ENCODE peak calls at places on chromosomes 3 and 15, in nine cellular contexts. W is pancreas, U is Panc1, O is DND-41, X is HepG2, T is right lobe of liver, S is HCT116, D is body of pancreas, F is aorta. Y is an unnamed sample. For H3K9me3, the result is how much of the 10 kb centered on the place peaks cover.

GRCh38 chr3:122055215-122055614 is at the start of gene CD86:
- ATAC-seq in T (peak), U (no peak), D (no peak), W (peak), S (no peak), X (no peak), F (no peak), O (no peak), Y (no peak)

GRCh38 chr15:56042982-56043980 is 49.9 kb upstream of the NEDD4 start:
- ATAC-seq in S (no peak), W (no peak), F (no peak), T (peak), O (peak), X (peak), D (no peak), U (no peak), Y (no peak)

GRCh38 chr15:39140060-39140604 is 440.7 kb upstream of the THBS1 start:
- ATAC-seq in O (no peak), U (peak), D (no peak), X (peak), F (no peak), S (peak), T (no peak), W (peak), Y (no peak)

GRCh38 chr3:114464548-114464947 is 170.7 kb downstream of the TIGIT start:
- ATAC-seq in U (no peak), W (no peak), D (no peak), T (no peak), S (no peak), F (no peak), X (no peak), O (no peak), Y (no peak)

GRCh38 chr3:67863869-67864268 is 209.5 kb upstream of the SUCLG2 start:
- ATAC-seq in S (peak), U (no peak), F (no peak), W (peak), D (no peak), O (peak), X (peak), T (peak), Y (no peak)

GRCh38 chr3:52095990-52096775 is 39.8 kb upstream of the DUSP7 start:
- ATAC-seq in O (no peak), D (no peak), S (no peak), T (no peak), F (no peak), X (no peak), W (no peak), U (no peak), Y (no peak)

GRCh38 chr3:185960518-185961288 is 22.9 kb upstream of the TRA2B start:
- ATAC-seq in F (no peak), D (peak), S (peak), O (no peak), X (peak), W (peak), T (peak), U (no peak), Y (no peak)

GRCh38 chr15:56038015-56038414 is 44.6 kb upstream of the NEDD4 start:
- ATAC-seq in F (no peak), T (no peak), O (no peak), D (no peak), X (no peak), U (no peak), S (no peak), W (no peak), Y (no peak)

GRCh38 chr3:42122261-42123011 is 31.3 kb downstream of the TRAK1 start:
- ATAC-seq in O (no peak), T (no peak), W (no peak), F (no peak), X (no peak), S (no peak), D (no peak), U (no peak), Y (no peak)

GRCh38 chr3:33915796-33916589 is 117.6 kb downstream of the PDCD6IP start:
- ATAC-seq in F (no peak), S (no peak), U (peak), W (no peak), T (no peak), X (peak), D (no peak), O (no peak), Y (no peak)

GRCh38 chr3:8853081-8853480 is 83.7 kb upstream of the OXTR start:
- ATAC-seq in S (no peak), U (no peak), W (no peak), X (no peak), O (no peak), T (no peak), F (no peak), D (no peak), Y (no peak)

GRCh38 chr15:58221591-58222241 is 83.5 kb downstream of the AQP9 start:
- ATAC-seq in W (peak), O (no peak), X (peak), D (no peak), F (peak), T (peak), U (peak), S (peak), Y (no peak)

GRCh38 chr3:13343601-13344000 is 76.5 kb downstream of the NUP210 start:
- ATAC-seq in T (no peak), D (no peak), F (no peak), W (no peak), X (no peak), U (no peak), O (peak), S (no peak), Y (no peak)

GRCh38 chr15:96553451-96553850 is 223.0 kb downstream of the NR2F2 start:
- ATAC-seq in W (no peak), X (no peak), F (no peak), S (no peak), D (no peak), U (no peak), T (no peak), O (no peak), Y (no peak)

GRCh38 chr3:52281980-52282801 is 3.7 kb upstream of the WDR82 start:
- ATAC-seq in S (no peak), F (no peak), T (no peak), X (no peak), W (no peak), O (no peak), U (no peak), D (no peak), Y (no peak)

GRCh38 chr3:9211155-9211950 is 38.1 kb downstream of the SRGAP3 start:
- ATAC-seq in O (no peak), S (no peak), D (no peak), W (no peak), U (no peak), X (no peak), T (no peak), F (no peak), Y (no peak)

GRCh38 chr3:14265246-14265962 is 86.8 kb downstream of the LSM3 start:
- ATAC-seq in X (peak), O (no peak), T (no peak), W (peak), F (no peak), S (no peak), U (peak), D (no peak), Y (no peak)

GRCh38 chr15:63349156-63349555 is 32.5 kb downstream of the CA12 start:
- ATAC-seq in D (peak), F (no peak), X (no peak), O (no peak), T (no peak), U (no peak), W (peak), S (no peak), Y (no peak)

GRCh38 chr15:36778516-36778915 is 199.1 kb downstream of the CDIN1 start:
- ATAC-seq in U (no peak), F (no peak), T (no peak), S (no peak), O (no peak), D (no peak), W (no peak), X (no peak), Y (no peak)

GRCh38 chr15:56767315-56767714 is 34.0 kb upstream of the ZNF280D start:
- ATAC-seq in U (no peak), O (no peak), S (no peak), X (no peak), D (no peak), F (no peak), T (no peak), W (no peak), Y (no peak)

GRCh38 chr15:63638828-63639227 is 41.6 kb downstream of the FBXL22 start:
- ATAC-seq in F (no peak), D (no peak), X (no peak), T (no peak), U (no peak), W (no peak), O (no peak), S (no peak), Y (no peak)

GRCh38 chr3:10497439-10497838 is 7.9 kb downstream of the ATP2B2 start:
- ATAC-seq in U (no peak), X (no peak), F (no peak), T (no peak), O (no peak), W (no peak), D (no peak), S (no peak), Y (no peak)

GRCh38 chr3:16304065-16305010 is 39.3 kb downstream of the OXNAD1 start:
- ATAC-seq in F (no peak), S (no peak), O (no peak), D (no peak), T (no peak), W (no peak), X (no peak), U (no peak), Y (no peak)

GRCh38 chr3:124352143-124352528 is 360.2 kb upstream of the ROPN1 start:
- ATAC-seq in F (no peak), S (no peak), T (no peak), D (no peak), U (no peak), O (no peak), W (no peak), X (no peak), Y (no peak)

GRCh38 chr3:67109651-67110204 is 111.6 kb downstream of the KBTBD8 start:
- ATAC-seq in X (peak), W (peak), O (no peak), F (no peak), T (peak), S (peak), U (no peak), D (no peak), Y (no peak)

GRCh38 chr3:171286580-171287249 is 173.5 kb downstream of the TNIK start:
- ATAC-seq in T (peak), W (peak), F (no peak), D (peak), O (no peak), U (no peak), S (no peak), X (peak), Y (no peak)

GRCh38 chr3:185702564-185703225 is 116.6 kb downstream of the SENP2 start:
- ATAC-seq in F (no peak), T (peak), D (peak), X (peak), W (peak), U (peak), O (no peak), S (peak), Y (no peak)

GRCh38 chr3:9619180-9619579 is 30.1 kb upstream of the MTMR14 start:
- ATAC-seq in F (no peak), D (no peak), W (no peak), X (no peak), O (no peak), T (no peak), U (no peak), S (no peak), Y (no peak)

GRCh38 chr3:52865994-52866393 is 31.2 kb upstream of the MUSTN1 start:
- ATAC-seq in D (no peak), U (no peak), O (no peak), W (no peak), F (no peak), X (no peak), T (no peak), S (no peak), Y (no peak)

GRCh38 chr15:94834000-94834399 is 602.6 kb downstream of the MCTP2 start:
- ATAC-seq in F (no peak), O (no peak), U (no peak), W (no peak), S (no peak), T (no peak), X (no peak), D (no peak), Y (no peak)

GRCh38 chr3:48708481-48708889 is 8.5 kb downstream of the IP6K2 start:
- ATAC-seq in W (peak), F (no peak), S (no peak), O (no peak), X (no peak), U (no peak), T (no peak), D (no peak), Y (peak)

GRCh38 chr3:50574280-50574831 is 5.0 kb downstream of the HEMK1 start:
- ATAC-seq in X (no peak), T (no peak), F (no peak), W (no peak), O (peak), U (no peak), D (no peak), S (no peak), Y (no peak)

GRCh38 chr3:115436767-115437301 is 186.5 kb upstream of the GAP43 start:
- ATAC-seq in D (no peak), O (no peak), X (no peak), F (peak), T (no peak), S (peak), W (peak), U (no peak), Y (no peak)

GRCh38 chr15:99404454-99404853 is 153.2 kb downstream of the LRRC28 start:
- ATAC-seq in S (no peak), D (no peak), U (no peak), F (no peak), T (no peak), O (no peak), W (no peak), X (peak), Y (no peak)

GRCh38 chr15:64635486-64635815 is 139.9 kb downstream of the RBPMS2 start:
- ATAC-seq in O (no peak), U (no peak), D (peak), T (peak), W (peak), S (no peak), F (peak), X (peak), Y (peak)

GRCh38 chr3:81723732-81724313 is 37.6 kb downstream of the GBE1 start:
- ATAC-seq in W (peak), F (no peak), T (peak), U (peak), O (no peak), X (peak), D (peak), S (no peak), Y (no peak)

GRCh38 chr15:67838789-67839332 is 984 bp downstream of the RNU6-1 start:
- ATAC-seq in D (peak), W (peak), T (peak), U (peak), O (no peak), F (peak), X (peak), S (no peak), Y (peak)

DNA sequence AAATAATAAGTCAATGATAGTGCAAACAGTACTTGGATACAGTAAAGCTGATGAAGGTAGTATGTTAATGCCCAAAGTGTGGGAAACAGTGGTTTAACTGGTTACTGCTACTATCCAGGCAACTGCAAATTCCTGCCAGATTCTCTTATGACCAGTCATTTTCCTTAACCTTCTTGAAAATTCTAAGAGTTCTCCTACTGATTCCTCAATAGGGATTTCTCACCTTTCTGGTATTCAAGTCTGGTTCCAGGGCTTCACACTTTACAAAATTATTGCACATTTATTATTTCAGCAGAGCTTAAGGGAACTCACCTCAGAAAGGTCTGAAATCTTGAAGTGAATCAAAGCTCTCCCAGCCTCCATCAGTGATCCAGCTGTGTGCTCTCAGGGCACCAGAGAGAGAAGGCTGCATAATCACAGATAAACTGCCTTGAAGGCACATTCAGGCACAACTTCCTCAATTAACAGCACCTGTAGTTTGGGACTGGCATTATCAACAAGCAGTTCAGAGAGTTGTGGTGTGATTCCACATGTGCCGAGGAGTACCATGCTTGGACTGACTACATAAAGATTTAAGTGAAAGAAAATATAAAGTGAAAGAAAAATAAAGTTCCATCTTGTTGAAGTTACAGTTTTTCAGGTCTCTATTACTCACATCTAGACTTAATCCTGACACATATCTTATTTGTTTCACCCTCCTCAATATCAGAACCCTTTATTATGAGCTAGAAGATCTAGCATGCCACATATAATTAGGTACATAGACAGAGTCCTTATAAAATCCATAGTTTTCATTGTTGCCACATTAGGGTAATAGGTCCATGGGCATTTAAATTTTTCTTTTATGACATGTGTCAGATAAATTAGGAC is 59.5 kb upstream of the TIPARP start:
- ATAC-seq in S (no peak), O (no peak), U (no peak), W (no peak), T (no peak), D (no peak), F (no peak), X (no peak), Y (no peak)
- H3K27ac ChIP-seq in S (no peak), O (no peak), U (no peak), W (no peak), T (no peak), D (no peak), F (no peak), X (no peak), Y (no peak)

DNA sequence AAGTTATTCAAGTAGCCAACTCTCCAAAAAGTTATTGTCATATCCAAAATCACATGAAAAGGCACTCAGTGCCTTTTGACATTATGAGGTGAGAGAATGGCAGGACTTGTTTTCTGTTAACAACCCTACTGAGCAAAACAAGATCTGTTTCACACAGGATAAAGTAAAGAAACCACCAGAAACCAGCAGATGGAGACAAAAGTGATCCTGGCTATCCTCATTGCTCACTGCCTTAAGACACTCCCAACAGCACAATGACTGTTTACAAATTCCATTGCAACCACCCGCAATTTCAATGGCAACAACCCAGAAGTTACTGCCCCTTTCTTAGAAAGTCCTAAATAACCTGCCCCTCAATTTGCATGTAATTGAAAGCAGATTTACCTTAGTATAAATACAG is 352.6 kb upstream of the NDN start:
- ATAC-seq in S (no peak), O (no peak), D (no peak), T (no peak), U (no peak), F (no peak), X (no peak), W (no peak), Y (no peak)
- H3K9me3 ChIP-seq in S (under half), O (under half), D (under half), T (under half), U (under half), F (under half), X (half or more), W (under half), Y (under half)

GRCh38 chr3:108301695-108302404 is 5.5 kb downstream of the HHLA2 start:
- ATAC-seq in W (no peak), F (no peak), S (no peak), O (no peak), D (no peak), T (no peak), X (no peak), U (peak), Y (no peak)

GRCh38 chr3:108296239-108296638 is at the start of gene HHLA2:
- ATAC-seq in D (peak), T (no peak), F (no peak), X (no peak), O (no peak), W (peak), S (no peak), U (no peak), Y (no peak)

GRCh38 chr3:108300103-108300849 is 3.9 kb downstream of the HHLA2 start:
- ATAC-seq in U (no peak), O (peak), S (no peak), W (peak), T (no peak), X (no peak), D (no peak), F (no peak), Y (no peak)

GRCh38 chr3:108297636-108298035 is 1.3 kb downstream of the HHLA2 start:
- ATAC-seq in X (no peak), U (no peak), T (peak), D (peak), F (no peak), W (peak), S (no peak), O (no peak), Y (no peak)

GRCh38 chr3:108298056-108298455 is 1.7 kb downstream of the HHLA2 start:
- ATAC-seq in U (no peak), F (no peak), W (peak), X (no peak), D (no peak), S (no peak), T (peak), O (no peak), Y (no peak)
- H3K27ac ChIP-seq in U (no peak), F (no peak), W (peak), X (no peak), D (peak), S (no peak), T (peak), O (no peak), Y (no peak)

DNA sequence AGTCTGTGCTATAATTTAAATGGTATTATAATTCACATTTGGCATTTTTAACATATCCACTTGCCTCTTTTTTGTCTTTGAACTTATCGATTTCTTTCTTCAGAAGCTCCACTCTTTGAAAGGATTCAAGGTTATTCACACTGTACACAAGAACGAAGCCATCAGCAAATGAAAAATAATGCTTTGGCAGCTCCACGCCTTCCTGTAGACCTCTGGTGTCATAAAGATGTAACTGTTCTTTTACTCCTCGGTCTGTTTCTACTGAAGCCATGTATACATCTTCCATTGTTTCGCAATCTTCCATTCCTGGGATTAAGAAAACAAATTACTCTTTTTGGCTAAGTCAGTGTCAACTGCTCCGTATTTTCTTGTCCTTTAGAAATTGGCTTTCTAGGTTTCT is 16.0 kb downstream of the NKIRAS1 start:
- ATAC-seq in D (no peak), X (peak), U (no peak), S (no peak), T (no peak), F (no peak), O (no peak), W (no peak), Y (no peak)
- H3K9me3 ChIP-seq in D (under half), X (under half), U (under half), S (under half), T (under half), F (under half), O (under half), W (under half), Y (under half)

DNA sequence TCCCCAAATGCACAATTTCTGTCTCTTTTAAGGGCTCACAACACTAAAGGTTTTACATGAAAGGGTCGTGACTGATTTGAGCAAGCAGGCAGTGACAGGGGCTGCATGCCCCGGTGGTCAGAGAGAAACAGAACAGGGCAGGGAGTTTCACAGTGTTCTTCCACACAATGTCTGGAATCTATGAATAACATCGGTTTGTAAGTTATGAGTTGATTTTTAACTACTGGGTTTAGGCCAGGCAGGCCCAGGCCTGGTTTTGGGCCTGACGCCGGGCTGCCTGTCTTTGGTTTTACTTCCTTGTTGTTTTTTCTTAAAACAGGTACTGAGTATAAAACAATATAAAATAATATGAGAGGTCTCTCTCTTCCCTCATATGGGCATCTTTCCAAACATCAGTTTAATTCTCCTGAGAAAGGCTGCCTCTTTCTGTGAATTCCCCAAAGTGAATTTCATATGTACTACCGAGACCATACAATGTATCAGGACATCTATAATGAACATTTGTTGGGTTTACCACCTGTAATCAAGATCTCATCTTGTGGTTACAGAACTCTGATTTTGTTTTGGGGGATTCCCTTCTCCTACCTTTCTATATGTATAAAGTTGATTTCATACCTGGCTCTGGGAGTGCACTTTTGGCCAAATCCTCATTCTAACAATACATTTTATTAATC is 74.4 kb downstream of the CD200 start:
- ATAC-seq in O (no peak), D (no peak), W (no peak), U (no peak), F (no peak), T (no peak), X (no peak), S (no peak), Y (no peak)
- H3K27ac ChIP-seq in O (no peak), D (no peak), W (no peak), U (no peak), F (peak), T (no peak), X (no peak), S (no peak), Y (peak)

Y was measured in gastroesophageal sphincter.